ENCODE peak calls at places on chromosomes 6 and 20, in five cellular contexts. One of them, this sample, is unnamed. For H3K27me3, the result is how much of the 10 kb centered on the place peaks cover.

GRCh38 chr6:145034664-145035063 is 700.7 kb downstream of the EPM2A start:
- DNase-seq in right cardiac atrium: no peak
- DNase-seq in CD8-positive, alpha-beta T cell: no peak
- DNase-seq in cardiac muscle cell: no peak
- DNase-seq in spleen: no peak
- DNase-seq in this sample: no peak

GRCh38 chr6:154629127-154629526 is 104.1 kb upstream of the SCAF8 start:
- DNase-seq in CD8-positive, alpha-beta T cell: no peak
- DNase-seq in cardiac muscle cell: no peak
- DNase-seq in spleen: no peak
- DNase-seq in right cardiac atrium: no peak
- DNase-seq in this sample: no peak

GRCh38 chr6:70371454-70372105 is 41.7 kb upstream of the FAM135A start:
- DNase-seq in CD8-positive, alpha-beta T cell: no peak
- DNase-seq in cardiac muscle cell: peak
- DNase-seq in right cardiac atrium: no peak
- DNase-seq in spleen: no peak
- DNase-seq in this sample: no peak

GRCh38 chr6:144659202-144659731 is 374.1 kb downstream of the UTRN start:
- DNase-seq in CD8-positive, alpha-beta T cell: no peak
- DNase-seq in right cardiac atrium: peak
- DNase-seq in spleen: no peak
- DNase-seq in cardiac muscle cell: peak
- DNase-seq in this sample: peak

GRCh38 chr6:163170294-163170883 is 244.1 kb upstream of the QKI start:
- DNase-seq in cardiac muscle cell: no peak
- DNase-seq in CD8-positive, alpha-beta T cell: no peak
- DNase-seq in spleen: no peak
- DNase-seq in right cardiac atrium: no peak
- DNase-seq in this sample: no peak

GRCh38 chr20:48217191-48217590 is 431.9 kb upstream of the SULF2 start:
- DNase-seq in spleen: no peak
- DNase-seq in cardiac muscle cell: no peak
- DNase-seq in right cardiac atrium: no peak
- DNase-seq in CD8-positive, alpha-beta T cell: no peak
- DNase-seq in this sample: no peak

GRCh38 chr20:6744171-6744570 is 23.3 kb upstream of the BMP2 start:
- DNase-seq in right cardiac atrium: no peak
- DNase-seq in cardiac muscle cell: no peak
- DNase-seq in CD8-positive, alpha-beta T cell: no peak
- DNase-seq in spleen: no peak
- DNase-seq in this sample: no peak

GRCh38 chr6:141290871-141291270 is 841.9 kb upstream of the GJE1 start:
- DNase-seq in right cardiac atrium: no peak
- DNase-seq in cardiac muscle cell: no peak
- DNase-seq in CD8-positive, alpha-beta T cell: no peak
- DNase-seq in spleen: no peak
- DNase-seq in this sample: no peak

GRCh38 chr20:62363920-62364851 is 2.9 kb downstream of the LAMA5 start:
- DNase-seq in right cardiac atrium: peak
- DNase-seq in CD8-positive, alpha-beta T cell: no peak
- DNase-seq in cardiac muscle cell: no peak
- DNase-seq in spleen: no peak
- DNase-seq in this sample: no peak

GRCh38 chr6:13851803-13852202 is 37.4 kb upstream of the MCUR1 start:
- DNase-seq in cardiac muscle cell: no peak
- DNase-seq in spleen: no peak
- DNase-seq in right cardiac atrium: no peak
- DNase-seq in CD8-positive, alpha-beta T cell: no peak
- DNase-seq in this sample: no peak

GRCh38 chr20:25372584-25373336 is 17.9 kb downstream of the ABHD12 start:
- DNase-seq in CD8-positive, alpha-beta T cell: no peak
- DNase-seq in spleen: no peak
- DNase-seq in cardiac muscle cell: no peak
- DNase-seq in right cardiac atrium: no peak
- DNase-seq in this sample: no peak

GRCh38 chr6:119078449-119079287 is at the start of gene FAM184A:
- DNase-seq in right cardiac atrium: peak
- DNase-seq in spleen: peak
- DNase-seq in cardiac muscle cell: peak
- DNase-seq in CD8-positive, alpha-beta T cell: peak
- DNase-seq in this sample: peak

GRCh38 chr6:105900120-105900937 is 185.8 kb upstream of the PRDM1 start:
- DNase-seq in CD8-positive, alpha-beta T cell: no peak
- DNase-seq in right cardiac atrium: no peak
- DNase-seq in spleen: no peak
- DNase-seq in cardiac muscle cell: no peak
- DNase-seq in this sample: no peak

GRCh38 chr6:36944650-36945049 is 9.9 kb upstream of the PI16 start:
- DNase-seq in CD8-positive, alpha-beta T cell: no peak
- DNase-seq in cardiac muscle cell: no peak
- DNase-seq in spleen: no peak
- DNase-seq in right cardiac atrium: no peak
- DNase-seq in this sample: no peak

GRCh38 chr20:46433051-46433450 is 26.6 kb upstream of the ELMO2 start:
- DNase-seq in right cardiac atrium: no peak
- DNase-seq in cardiac muscle cell: no peak
- DNase-seq in spleen: no peak
- DNase-seq in CD8-positive, alpha-beta T cell: no peak
- DNase-seq in this sample: no peak

GRCh38 chr6:99276747-99277146 is 72.7 kb downstream of the FAXC start:
- DNase-seq in cardiac muscle cell: no peak
- DNase-seq in CD8-positive, alpha-beta T cell: no peak
- DNase-seq in spleen: no peak
- DNase-seq in right cardiac atrium: no peak
- DNase-seq in this sample: no peak

GRCh38 chr6:150199241-150199640 is 56.4 kb downstream of the PPP1R14C start:
- DNase-seq in right cardiac atrium: no peak
- DNase-seq in cardiac muscle cell: no peak
- DNase-seq in spleen: no peak
- DNase-seq in CD8-positive, alpha-beta T cell: no peak
- DNase-seq in this sample: no peak

GRCh38 chr20:8305449-8305978 is 173.4 kb downstream of the PLCB1 start:
- DNase-seq in spleen: peak
- DNase-seq in CD8-positive, alpha-beta T cell: peak
- DNase-seq in right cardiac atrium: no peak
- DNase-seq in cardiac muscle cell: peak
- DNase-seq in this sample: no peak

GRCh38 chr20:6008254-6008653 is 45.6 kb downstream of the LRRN4 start:
- DNase-seq in cardiac muscle cell: peak
- DNase-seq in spleen: no peak
- DNase-seq in CD8-positive, alpha-beta T cell: no peak
- DNase-seq in right cardiac atrium: peak
- DNase-seq in this sample: no peak

GRCh38 chr6:34530753-34531365 is 25.3 kb downstream of the SPDEF start:
- DNase-seq in cardiac muscle cell: no peak
- DNase-seq in spleen: no peak
- DNase-seq in right cardiac atrium: no peak
- DNase-seq in CD8-positive, alpha-beta T cell: no peak
- DNase-seq in this sample: no peak

DNA sequence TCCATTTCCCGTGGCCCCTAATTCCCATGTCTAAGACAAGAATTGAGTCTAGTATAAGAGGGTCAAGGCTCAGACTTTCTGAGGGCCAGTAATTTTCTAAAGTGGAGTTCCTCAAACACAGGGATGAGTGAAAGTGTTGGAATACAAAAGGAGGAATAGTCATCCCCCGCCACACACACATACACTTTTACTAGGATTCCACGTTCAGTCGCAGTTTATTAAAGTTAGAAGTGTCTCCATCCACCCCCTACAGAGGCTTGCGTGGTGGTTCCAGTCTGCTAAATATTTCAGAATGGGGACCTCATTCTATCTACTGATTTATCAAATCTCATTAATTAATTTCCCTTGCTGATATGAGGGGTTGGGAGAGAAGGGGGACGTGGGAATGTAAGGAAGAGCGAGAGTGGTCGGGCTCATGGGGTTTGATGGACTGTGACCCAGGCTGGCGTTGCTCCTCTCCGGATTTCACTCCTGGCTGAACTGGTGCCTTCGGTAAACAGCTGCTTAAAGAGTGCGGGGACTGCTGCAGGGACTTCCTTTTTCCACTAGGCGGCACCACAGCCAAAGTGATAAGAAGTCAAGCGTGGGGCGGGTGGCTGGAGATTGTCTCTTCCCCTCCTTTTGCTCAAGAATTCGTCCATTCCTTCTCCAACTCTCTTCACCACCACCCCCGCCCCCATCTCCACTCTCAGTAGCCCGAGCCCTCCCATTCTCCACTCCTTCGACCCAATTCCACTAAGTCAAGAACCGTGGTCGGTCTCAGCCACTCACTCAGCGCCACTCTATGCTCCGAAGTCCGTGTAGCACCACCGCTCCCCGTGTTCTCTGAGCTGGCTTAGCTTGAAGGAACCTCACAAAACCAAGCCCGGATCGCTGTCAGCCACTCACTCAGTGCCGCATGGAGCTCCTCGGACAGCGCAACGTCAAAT is 9.9 kb downstream of the TRIM31 start:
- DNase-seq in cardiac muscle cell: peak
- DNase-seq in spleen: peak
- DNase-seq in right cardiac atrium: peak
- DNase-seq in CD8-positive, alpha-beta T cell: peak
- DNase-seq in this sample: peak
- H3K27me3 ChIP-seq in cardiac muscle cell: half or more
- H3K27me3 ChIP-seq in spleen: half or more
- H3K27me3 ChIP-seq in right cardiac atrium: under half
- H3K27me3 ChIP-seq in CD8-positive, alpha-beta T cell: under half
- H3K27me3 ChIP-seq in this sample: under half

GRCh38 chr6:31658158-31658688 is 2.4 kb downstream of the C6orf47 start:
- DNase-seq in CD8-positive, alpha-beta T cell: no peak
- DNase-seq in spleen: no peak
- DNase-seq in right cardiac atrium: no peak
- DNase-seq in cardiac muscle cell: no peak
- DNase-seq in this sample: no peak
- H3K27ac ChIP-seq in CD8-positive, alpha-beta T cell: no peak
- H3K27ac ChIP-seq in spleen: peak
- H3K27ac ChIP-seq in right cardiac atrium: no peak
- H3K27ac ChIP-seq in cardiac muscle cell: no peak
- H3K27ac ChIP-seq in this sample: peak

DNA sequence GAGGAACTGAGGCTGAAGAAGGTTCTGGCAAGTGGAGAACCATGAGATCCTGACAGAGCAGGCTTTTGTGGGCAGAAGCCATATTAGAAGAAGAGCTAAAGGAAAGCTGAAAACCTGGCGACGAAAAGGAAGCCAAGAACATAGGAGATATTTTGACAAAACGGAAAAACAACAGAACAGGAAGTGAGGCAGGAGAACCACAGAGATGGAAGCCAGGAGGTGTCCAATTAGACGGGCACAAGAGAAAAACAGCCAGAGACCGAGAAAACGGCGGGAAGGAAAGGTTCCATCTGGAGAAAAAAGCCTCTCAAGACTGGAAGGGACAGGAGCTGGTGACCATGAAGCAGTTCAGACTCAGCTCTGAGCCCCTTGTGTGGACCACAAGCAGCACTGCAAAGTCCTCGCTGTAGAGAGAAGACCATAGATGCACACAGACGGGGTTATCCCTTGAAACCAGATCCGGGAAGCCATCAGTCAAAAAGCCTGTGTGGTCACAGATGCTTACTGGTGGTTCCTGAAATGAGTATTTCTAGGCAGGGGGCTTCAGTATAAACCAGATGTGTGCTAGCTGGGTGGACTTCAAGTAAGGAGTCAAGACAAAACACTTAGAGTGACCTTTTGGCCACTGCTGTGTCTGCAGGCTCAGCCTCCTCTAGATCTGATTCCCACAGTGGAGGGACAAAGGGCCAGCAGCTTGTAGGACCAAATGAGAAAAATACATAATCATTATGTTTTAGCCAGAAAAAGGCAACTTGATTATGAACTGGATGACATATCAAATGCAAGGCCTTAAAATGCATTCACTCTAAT is 30.7 kb downstream of the SSR1 start:
- DNase-seq in cardiac muscle cell: no peak
- DNase-seq in right cardiac atrium: no peak
- DNase-seq in spleen: no peak
- DNase-seq in CD8-positive, alpha-beta T cell: no peak
- DNase-seq in this sample: no peak
- H3K4me3 ChIP-seq in cardiac muscle cell: no peak
- H3K4me3 ChIP-seq in right cardiac atrium: no peak
- H3K4me3 ChIP-seq in spleen: no peak
- H3K4me3 ChIP-seq in CD8-positive, alpha-beta T cell: no peak
- H3K4me3 ChIP-seq in this sample: no peak

GRCh38 chr20:19582782-19583181 is 175.3 kb upstream of the RIN2 start:
- DNase-seq in right cardiac atrium: no peak
- DNase-seq in CD8-positive, alpha-beta T cell: no peak
- DNase-seq in cardiac muscle cell: no peak
- DNase-seq in spleen: no peak
- DNase-seq in this sample: no peak
- H3K27me3 ChIP-seq in right cardiac atrium: under half
- H3K27me3 ChIP-seq in CD8-positive, alpha-beta T cell: under half
- H3K27me3 ChIP-seq in cardiac muscle cell: under half
- H3K27me3 ChIP-seq in spleen: under half
- H3K27me3 ChIP-seq in this sample: under half

GRCh38 chr6:168198302-168199180 is 119.5 kb upstream of the FRMD1 start:
- DNase-seq in CD8-positive, alpha-beta T cell: no peak
- DNase-seq in spleen: no peak
- DNase-seq in cardiac muscle cell: no peak
- DNase-seq in right cardiac atrium: no peak
- DNase-seq in this sample: no peak
- H3K27ac ChIP-seq in CD8-positive, alpha-beta T cell: no peak
- H3K27ac ChIP-seq in spleen: no peak
- H3K27ac ChIP-seq in cardiac muscle cell: no peak
- H3K27ac ChIP-seq in right cardiac atrium: no peak
- H3K27ac ChIP-seq in this sample: no peak

This sample was measured in breast epithelium.